ENCODE peak calls at places on chromosomes 5 and 9, in four cellular contexts. One of them, this sample, is unnamed.
A peak's percentile ranks its signal among the peaks of the same experiment; 100 is the strongest.

GRCh38 chr5:115309751-115310370 is 13.4 kb upstream of the CCDC112 start:
- DNase-seq in stomach: no peak
- DNase-seq in tibial nerve: no peak
- DNase-seq in heart right ventricle: no peak
- DNase-seq in this sample: no peak

GRCh38 chr5:173969167-173970049 is 19.6 kb upstream of the C5orf47 start:
- DNase-seq in stomach: no peak
- DNase-seq in tibial nerve: no peak
- DNase-seq in heart right ventricle: no peak
- DNase-seq in this sample: no peak

GRCh38 chr5:173671121-173671949 is 54.9 kb upstream of the BOD1 start:
- DNase-seq in stomach: peak; percentile 80
- DNase-seq in tibial nerve: no peak
- DNase-seq in heart right ventricle: peak; percentile 47
- DNase-seq in this sample: no peak

GRCh38 chr5:148697177-148697820 is 43.0 kb upstream of the HTR4 start:
- DNase-seq in stomach: no peak
- DNase-seq in tibial nerve: no peak
- DNase-seq in heart right ventricle: no peak
- DNase-seq in this sample: no peak

GRCh38 chr5:158120760-158121159 is 261.8 kb upstream of the CLINT1 start:
- DNase-seq in stomach: no peak
- DNase-seq in tibial nerve: no peak
- DNase-seq in heart right ventricle: no peak
- DNase-seq in this sample: no peak

GRCh38 chr5:83026507-83026906 is 50.7 kb downstream of the TMEM167A start:
- DNase-seq in stomach: no peak
- DNase-seq in tibial nerve: no peak
- DNase-seq in heart right ventricle: no peak
- DNase-seq in this sample: peak; percentile 18

GRCh38 chr5:108196276-108196675 is 185.6 kb downstream of the FBXL17 start:
- DNase-seq in stomach: no peak
- DNase-seq in tibial nerve: no peak
- DNase-seq in heart right ventricle: no peak
- DNase-seq in this sample: no peak

GRCh38 chr9:115111854-115112253 is 6.1 kb downstream of the TNC start:
- DNase-seq in stomach: no peak
- DNase-seq in tibial nerve: no peak
- DNase-seq in heart right ventricle: no peak
- DNase-seq in this sample: no peak

GRCh38 chr5:135387629-135387960 is 11.4 kb downstream of the MACROH2A1 start:
- DNase-seq in stomach: no peak
- DNase-seq in tibial nerve: no peak
- DNase-seq in heart right ventricle: no peak
- DNase-seq in this sample: no peak

GRCh38 chr5:134595458-134595838 is 37.2 kb downstream of the SAR1B start:
- DNase-seq in stomach: no peak
- DNase-seq in tibial nerve: no peak
- DNase-seq in heart right ventricle: no peak
- DNase-seq in this sample: no peak

GRCh38 chr5:150422075-150422474 is 9.4 kb upstream of the CD74 start:
- DNase-seq in stomach: no peak
- DNase-seq in tibial nerve: no peak
- DNase-seq in heart right ventricle: no peak
- DNase-seq in this sample: no peak

GRCh38 chr9:134496413-134497282 is 145.0 kb upstream of the COL5A1 start:
- DNase-seq in stomach: no peak
- DNase-seq in tibial nerve: peak; percentile 10
- DNase-seq in heart right ventricle: no peak
- DNase-seq in this sample: no peak

GRCh38 chr5:153617190-153617589 is 126.7 kb downstream of the GRIA1 start:
- DNase-seq in stomach: no peak
- DNase-seq in tibial nerve: no peak
- DNase-seq in heart right ventricle: no peak
- DNase-seq in this sample: no peak

GRCh38 chr5:123752576-123752975 is 240.6 kb downstream of the CSNK1G3 start:
- DNase-seq in stomach: no peak
- DNase-seq in tibial nerve: no peak
- DNase-seq in heart right ventricle: no peak
- DNase-seq in this sample: no peak

GRCh38 chr5:6419340-6419852 is 29.3 kb upstream of the UBE2QL1 start:
- DNase-seq in stomach: no peak
- DNase-seq in tibial nerve: no peak
- DNase-seq in heart right ventricle: no peak
- DNase-seq in this sample: no peak

GRCh38 chr5:52342361-52342760 is 445.4 kb upstream of the ITGA1 start:
- DNase-seq in stomach: no peak
- DNase-seq in tibial nerve: no peak
- DNase-seq in heart right ventricle: no peak
- DNase-seq in this sample: no peak

GRCh38 chr5:89282038-89282831 is 399.3 kb upstream of the MEF2C start:
- DNase-seq in stomach: no peak
- DNase-seq in tibial nerve: no peak
- DNase-seq in heart right ventricle: no peak
- DNase-seq in this sample: no peak
- TF ChIP-seq CTCF in stomach: no peak
- TF ChIP-seq CTCF in tibial nerve: no peak
- TF ChIP-seq CTCF in heart right ventricle: no peak
- TF ChIP-seq CTCF in this sample: no peak

GRCh38 chr5:175873090-175873454 is 1.7 kb downstream of the CPLX2 start:
- DNase-seq in stomach: no peak
- DNase-seq in tibial nerve: no peak
- DNase-seq in heart right ventricle: no peak
- DNase-seq in this sample: peak; percentile 55
- TF ChIP-seq CTCF in stomach: no peak
- TF ChIP-seq CTCF in tibial nerve: no peak
- TF ChIP-seq CTCF in heart right ventricle: no peak
- TF ChIP-seq CTCF in this sample: peak; percentile 46

GRCh38 chr5:74837115-74837514 is 29.1 kb downstream of the FAM169A start:
- DNase-seq in stomach: no peak
- DNase-seq in tibial nerve: no peak
- DNase-seq in heart right ventricle: no peak
- DNase-seq in this sample: no peak
- TF ChIP-seq CTCF in stomach: no peak
- TF ChIP-seq CTCF in tibial nerve: no peak
- TF ChIP-seq CTCF in heart right ventricle: no peak
- TF ChIP-seq CTCF in this sample: no peak

GRCh38 chr9:82549174-82549821 is 513.6 kb downstream of the RASEF start:
- DNase-seq in stomach: no peak
- DNase-seq in tibial nerve: no peak
- DNase-seq in heart right ventricle: no peak
- DNase-seq in this sample: no peak
- TF ChIP-seq CTCF in stomach: no peak
- TF ChIP-seq CTCF in tibial nerve: no peak
- TF ChIP-seq CTCF in heart right ventricle: no peak
- TF ChIP-seq CTCF in this sample: no peak

GRCh38 chr5:16679863-16680262 is 63.1 kb upstream of the RETREG1 start:
- DNase-seq in stomach: no peak
- DNase-seq in tibial nerve: no peak
- DNase-seq in heart right ventricle: no peak
- DNase-seq in this sample: no peak
- TF ChIP-seq CTCF in stomach: no peak
- TF ChIP-seq CTCF in tibial nerve: no peak
- TF ChIP-seq CTCF in heart right ventricle: no peak
- TF ChIP-seq CTCF in this sample: no peak

DNA sequence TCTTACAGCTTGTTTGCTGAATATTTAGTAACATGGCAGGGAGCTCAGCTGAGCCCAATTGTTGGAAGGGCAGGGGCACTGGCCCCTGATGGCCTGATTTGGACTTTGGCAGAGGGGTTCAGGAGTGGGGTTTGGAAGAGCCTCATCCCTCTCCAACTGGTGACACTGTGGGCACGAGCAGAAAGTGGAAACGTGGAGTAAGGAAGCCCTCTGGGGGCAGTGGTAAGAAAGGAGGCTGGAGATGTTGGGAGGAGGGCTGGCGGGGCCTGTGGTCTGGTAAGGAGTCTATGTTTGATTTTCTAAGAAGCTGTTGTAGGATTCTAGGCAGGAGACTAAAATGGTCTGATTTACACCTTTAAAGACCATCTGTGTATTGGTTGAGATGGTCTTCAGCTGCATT is 208.9 kb downstream of the HSPA4 start:
- DNase-seq in stomach: no peak
- DNase-seq in tibial nerve: no peak
- DNase-seq in heart right ventricle: no peak
- DNase-seq in this sample: no peak
- TF ChIP-seq CTCF in stomach: no peak
- TF ChIP-seq CTCF in tibial nerve: no peak
- TF ChIP-seq CTCF in heart right ventricle: no peak
- TF ChIP-seq CTCF in this sample: peak; percentile 6

DNA sequence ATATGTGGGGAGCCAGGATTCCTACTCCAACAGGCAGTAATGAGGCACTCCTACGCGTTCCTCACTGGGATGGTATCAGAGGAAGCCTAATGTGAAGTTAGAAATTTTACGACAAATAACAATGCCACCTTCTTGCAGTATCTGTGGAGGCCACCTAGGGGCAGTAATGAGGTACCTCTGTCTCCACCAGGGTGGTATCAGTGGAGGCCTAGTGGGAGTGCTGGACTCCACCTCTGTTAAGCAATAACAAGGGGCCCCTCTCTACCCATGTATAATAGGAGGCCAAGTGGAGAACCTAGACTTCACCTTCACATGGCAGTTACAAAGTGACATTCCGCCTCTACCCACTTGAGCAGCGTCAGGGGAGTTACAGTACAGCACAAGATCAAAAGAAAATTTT is 147.9 kb downstream of the PLPPR1 start:
- DNase-seq in stomach: no peak
- DNase-seq in tibial nerve: no peak
- DNase-seq in heart right ventricle: no peak
- DNase-seq in this sample: no peak
- TF ChIP-seq CTCF in stomach: no peak
- TF ChIP-seq CTCF in tibial nerve: no peak
- TF ChIP-seq CTCF in heart right ventricle: no peak
- TF ChIP-seq CTCF in this sample: no peak

DNA sequence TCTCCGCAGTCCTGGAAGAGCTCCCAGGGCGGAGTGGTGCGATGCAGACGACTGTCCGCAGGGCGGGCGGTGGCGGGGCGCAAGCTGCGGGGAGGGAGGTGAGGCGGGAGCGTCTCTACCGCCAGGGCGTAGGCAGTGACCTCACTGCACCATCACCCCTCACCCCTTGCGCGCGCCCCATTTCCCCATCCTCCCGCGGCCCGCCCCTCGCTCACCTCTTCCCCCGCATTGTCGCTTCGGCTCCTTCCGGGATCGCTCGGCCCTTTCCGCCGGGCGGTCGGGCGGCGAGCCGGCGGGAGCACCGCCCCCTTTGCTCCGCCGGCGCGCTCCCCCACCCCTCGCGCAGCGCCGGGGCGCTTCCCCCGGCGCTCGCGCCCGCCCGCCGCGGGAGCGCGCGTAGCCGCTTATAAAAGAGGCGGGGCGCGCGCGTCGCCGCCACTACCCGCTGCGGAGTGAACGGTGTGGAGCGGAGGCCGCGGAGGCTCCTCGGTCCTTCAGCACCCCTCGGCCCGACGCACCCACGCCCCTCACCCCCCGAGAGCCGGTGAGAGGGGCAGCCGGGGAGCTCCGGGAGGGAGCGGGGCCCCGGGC is at the start of gene SPTAN1:
- DNase-seq in stomach: peak; percentile 89
- DNase-seq in tibial nerve: peak; percentile 85
- DNase-seq in heart right ventricle: peak; percentile 94
- DNase-seq in this sample: peak; percentile 100
- TF ChIP-seq CTCF in stomach: no peak
- TF ChIP-seq CTCF in tibial nerve: peak; percentile 42
- TF ChIP-seq CTCF in heart right ventricle: peak; percentile 8
- TF ChIP-seq CTCF in this sample: no peak

DNA sequence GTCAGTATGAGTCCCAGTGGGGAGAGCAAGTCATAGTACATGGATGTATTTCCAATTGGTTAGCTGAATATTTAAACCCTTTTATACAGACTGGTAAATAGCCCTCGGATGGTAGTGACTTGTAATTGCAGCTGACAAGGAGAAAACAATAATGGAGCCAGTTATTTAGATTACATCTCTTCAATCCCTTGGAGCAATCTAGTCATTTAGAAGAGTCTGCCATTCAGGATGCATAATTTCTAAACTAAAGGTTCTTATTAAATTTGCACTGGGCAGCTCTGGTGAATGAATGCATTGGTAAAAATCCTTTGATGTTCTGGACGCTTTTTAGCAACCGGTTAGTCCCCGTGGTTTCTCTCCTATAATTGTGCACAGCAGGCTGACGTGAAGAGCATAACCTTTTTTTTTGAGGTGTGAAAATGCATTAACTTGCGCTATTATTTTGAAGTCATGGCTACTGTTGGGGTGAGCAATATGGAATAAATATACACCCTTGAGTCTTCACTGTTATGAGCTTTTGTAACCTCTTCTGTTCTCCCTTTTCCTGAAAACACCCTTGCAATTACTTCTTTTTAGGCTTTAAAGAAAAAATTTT is 158.6 kb upstream of the CD180 start:
- DNase-seq in stomach: no peak
- DNase-seq in tibial nerve: no peak
- DNase-seq in heart right ventricle: no peak
- DNase-seq in this sample: no peak
- TF ChIP-seq CTCF in stomach: no peak
- TF ChIP-seq CTCF in tibial nerve: no peak
- TF ChIP-seq CTCF in heart right ventricle: no peak
- TF ChIP-seq CTCF in this sample: no peak